ENCODE peak calls at places on chromosomes 5 and 9, in ten cellular contexts. Y, M, B, O, P, I, T, V, S and D are unnamed samples.

GRCh38 chr9:4762889-4763521 is 22.0 kb upstream of the AK3 start:
- DNase-seq in Y (peak), M (peak), B (no peak), O (no peak), P (no peak), I (peak), T (peak), V (no peak), S (peak), D (no peak)

GRCh38 chr5:153831976-153832375 is 206.7 kb downstream of the FAM114A2 start:
- DNase-seq in Y (peak), M (peak), B (no peak), O (no peak), P (no peak), I (peak), T (no peak), V (no peak), S (no peak), D (no peak)

GRCh38 chr9:98101868-98102273 is 17.2 kb downstream of the TRIM14 start:
- DNase-seq in Y (peak), M (no peak), B (no peak), O (no peak), P (peak), I (peak), T (peak), V (no peak), S (no peak), D (no peak)

GRCh38 chr5:41193462-41194166 is 19.7 kb downstream of the C6 start:
- DNase-seq in Y (peak), M (peak), B (peak), O (peak), P (no peak), I (peak), T (no peak), V (peak), S (peak), D (peak)

GRCh38 chr9:5582835-5583195 is 46.1 kb upstream of the RIC1 start:
- DNase-seq in Y (peak), M (peak), B (peak), O (no peak), P (no peak), I (peak), T (peak), V (no peak), S (no peak), D (peak)

GRCh38 chr5:68066277-68066955 is 149.1 kb upstream of the PIK3R1 start:
- DNase-seq in Y (no peak), M (no peak), B (no peak), O (no peak), P (no peak), I (peak), T (no peak), V (no peak), S (no peak), D (no peak)

GRCh38 chr9:16661816-16662215 is 208.7 kb downstream of the BNC2 start:
- DNase-seq in Y (no peak), M (no peak), B (no peak), O (no peak), P (no peak), I (no peak), T (no peak), V (no peak), S (no peak), D (no peak)

GRCh38 chr5:135341021-135341666 is 57.9 kb downstream of the MACROH2A1 start:
- DNase-seq in Y (no peak), M (no peak), B (no peak), O (no peak), P (no peak), I (no peak), T (no peak), V (no peak), S (no peak), D (no peak)

GRCh38 chr9:136977223-136978072 is at the start of gene PTGDS:
- DNase-seq in Y (peak), M (no peak), B (peak), O (no peak), P (no peak), I (no peak), T (no peak), V (no peak), S (no peak), D (peak)

GRCh38 chr5:76547242-76547890 is 75.8 kb downstream of the F2RL2 start:
- DNase-seq in Y (no peak), M (peak), B (no peak), O (no peak), P (no peak), I (no peak), T (peak), V (no peak), S (no peak), D (no peak)

GRCh38 chr5:177494356-177495195 is 2.8 kb downstream of the PDLIM7 start:
- DNase-seq in Y (peak), M (peak), B (peak), O (peak), P (peak), I (peak), T (no peak), V (no peak), S (no peak), D (no peak)

GRCh38 chr9:93891549-93892310 is 63.4 kb downstream of the BARX1 start:
- DNase-seq in Y (no peak), M (no peak), B (no peak), O (no peak), P (no peak), I (no peak), T (no peak), V (no peak), S (no peak), D (no peak)

GRCh38 chr9:19049872-19050636 is 827 bp downstream of the RRAGA start:
- DNase-seq in Y (peak), M (peak), B (no peak), O (no peak), P (no peak), I (peak), T (no peak), V (peak), S (peak), D (peak)

GRCh38 chr5:59640411-59640810 is 253.1 kb downstream of the PDE4D start:
- DNase-seq in Y (peak), M (peak), B (peak), O (no peak), P (no peak), I (peak), T (no peak), V (no peak), S (no peak), D (no peak)

GRCh38 chr5:124698774-124699173 is 47.7 kb downstream of the ZNF608 start:
- DNase-seq in Y (peak), M (peak), B (no peak), O (no peak), P (no peak), I (peak), T (no peak), V (no peak), S (no peak), D (no peak)

GRCh38 chr9:129237195-129237611 is 59.1 kb upstream of the IER5L start:
- DNase-seq in Y (peak), M (peak), B (no peak), O (no peak), P (peak), I (peak), T (no peak), V (no peak), S (no peak), D (no peak)

GRCh38 chr5:172456076-172456800 is 1.9 kb upstream of the SH3PXD2B start:
- DNase-seq in Y (no peak), M (no peak), B (no peak), O (no peak), P (no peak), I (no peak), T (no peak), V (no peak), S (no peak), D (no peak)

GRCh38 chr5:7762267-7762666 is 88.7 kb downstream of the CFAP90 start:
- DNase-seq in Y (no peak), M (no peak), B (no peak), O (no peak), P (no peak), I (no peak), T (no peak), V (no peak), S (no peak), D (no peak)

GRCh38 chr9:130998596-130999264 is 10.2 kb upstream of the LAMC3 start:
- DNase-seq in Y (no peak), M (peak), B (no peak), O (no peak), P (no peak), I (no peak), T (no peak), V (no peak), S (no peak), D (no peak)

GRCh38 chr9:136509549-136509948 is 26.7 kb upstream of the SEC16A start:
- DNase-seq in Y (no peak), M (no peak), B (no peak), O (no peak), P (no peak), I (no peak), T (no peak), V (no peak), S (no peak), D (no peak)

GRCh38 chr9:127955294-127956015 is 17.8 kb upstream of the DPM2 start:
- DNase-seq in Y (no peak), M (peak), B (peak), O (no peak), P (peak), I (peak), T (no peak), V (peak), S (peak), D (peak)

GRCh38 chr5:174721522-174722432 is 2.6 kb upstream of the MSX2 start:
- DNase-seq in Y (no peak), M (no peak), B (no peak), O (no peak), P (no peak), I (no peak), T (no peak), V (no peak), S (no peak), D (no peak)

GRCh38 chr9:125521462-125522327 is 185.3 kb downstream of the MAPKAP1 start:
- DNase-seq in Y (peak), M (peak), B (no peak), O (peak), P (no peak), I (peak), T (peak), V (no peak), S (no peak), D (no peak)

GRCh38 chr9:128203842-128204551 is 818 bp downstream of the DNM1 start:
- DNase-seq in Y (peak), M (peak), B (peak), O (peak), P (no peak), I (peak), T (no peak), V (peak), S (peak), D (no peak)

GRCh38 chr9:130837002-130837511 is 2.0 kb downstream of the ABL1 start:
- DNase-seq in Y (peak), M (peak), B (no peak), O (no peak), P (no peak), I (peak), T (no peak), V (no peak), S (no peak), D (peak)

GRCh38 chr5:7087719-7088297 is 308.1 kb upstream of the ADCY2 start:
- DNase-seq in Y (no peak), M (no peak), B (no peak), O (no peak), P (no peak), I (no peak), T (no peak), V (no peak), S (no peak), D (no peak)

GRCh38 chr9:121773954-121774714 is 122.7 kb downstream of the DAB2IP start:
- DNase-seq in Y (no peak), M (no peak), B (peak), O (no peak), P (no peak), I (no peak), T (no peak), V (peak), S (no peak), D (no peak)

GRCh38 chr5:81579525-81579924 is 171.4 kb downstream of the SSBP2 start:
- DNase-seq in Y (no peak), M (peak), B (no peak), O (no peak), P (no peak), I (no peak), T (no peak), V (peak), S (peak), D (no peak)

GRCh38 chr9:4984571-4985375 is at the start of gene JAK2:
- DNase-seq in Y (peak), M (peak), B (peak), O (peak), P (peak), I (peak), T (peak), V (peak), S (peak), D (peak)

GRCh38 chr9:86563350-86563749 is 209.1 kb upstream of the TUT7 start:
- DNase-seq in Y (peak), M (peak), B (no peak), O (no peak), P (no peak), I (peak), T (no peak), V (no peak), S (no peak), D (no peak)

GRCh38 chr5:109454726-109455505 is 45.1 kb upstream of the PJA2 start:
- DNase-seq in Y (peak), M (peak), B (no peak), O (no peak), P (no peak), I (peak), T (no peak), V (no peak), S (no peak), D (no peak)

GRCh38 chr5:122262107-122262506 is 49.9 kb upstream of the SNCAIP start:
- DNase-seq in Y (peak), M (peak), B (no peak), O (no peak), P (no peak), I (peak), T (no peak), V (no peak), S (no peak), D (no peak)

GRCh38 chr9:73089304-73089985 is 62.2 kb upstream of the ANXA1 start:
- DNase-seq in Y (no peak), M (no peak), B (no peak), O (no peak), P (no peak), I (no peak), T (no peak), V (no peak), S (no peak), D (no peak)